ENCODE peak calls at places on chromosomes 3 and 15, in four cellular contexts. S is NCI-H1417; T is trophoblast cell; J is stimulated activated naive CD4-positive, alpha-beta T cell. O is an unnamed sample.

GRCh38 chr3:25483456-25483855 is 55.4 kb downstream of the RARB start:
- DNase-seq in T (no peak), J (no peak), S (no peak), O (no peak)

GRCh38 chr15:60744826-60745225 is 265.9 kb upstream of the ICE2 start:
- DNase-seq in S (no peak), J (no peak), T (no peak), O (no peak)

GRCh38 chr3:150094150-150094932 is 123.6 kb upstream of the PFN2 start:
- DNase-seq in J (no peak), T (peak; percentile 85), S (peak; percentile 75), O (peak; percentile 31)

GRCh38 chr3:177905895-177906511 is 630.2 kb upstream of the KCNMB2 start:
- DNase-seq in T (peak; percentile 35), J (no peak), S (no peak), O (no peak)

GRCh38 chr3:51953445-51953844 is 1.7 kb upstream of the GPR62 start:
- DNase-seq in J (no peak), T (no peak), S (no peak), O (peak; percentile 57)

GRCh38 chr15:25862087-25862468 is 1.0 kb downstream of the ATP10A start:
- DNase-seq in J (no peak), S (no peak), T (no peak), O (no peak)

GRCh38 chr15:40925863-40926658 is 3.1 kb upstream of the DLL4 start:
- DNase-seq in J (peak; percentile 36), S (peak; percentile 49), T (no peak), O (no peak)

GRCh38 chr15:72168131-72168825 is 29.3 kb downstream of the GRAMD2A start:
- DNase-seq in J (no peak), T (peak; percentile 98), S (no peak), O (peak; percentile 30)

GRCh38 chr15:88623632-88624031 is 2.5 kb downstream of the AEN start:
- DNase-seq in J (no peak), T (no peak), S (no peak), O (no peak)

GRCh38 chr15:71679223-71680078 is 130.9 kb upstream of the NR2E3 start:
- DNase-seq in S (no peak), T (no peak), J (no peak), O (no peak)

GRCh38 chr3:120855665-120856437 is 52.2 kb upstream of the STXBP5L start:
- DNase-seq in T (peak; percentile 3), J (no peak), S (no peak), O (peak; percentile 32)

GRCh38 chr3:188712257-188712924 is 459.4 kb upstream of the TPRG1 start:
- DNase-seq in J (no peak), S (no peak), T (no peak), O (peak; percentile 1)

GRCh38 chr3:14286887-14287496 is 108.4 kb downstream of the LSM3 start:
- DNase-seq in S (peak; percentile 43), J (no peak), T (no peak), O (peak; percentile 99)

GRCh38 chr3:159634414-159634813 is 354.2 kb upstream of the IL12A start:
- DNase-seq in S (peak; percentile 69), T (no peak), J (no peak), O (no peak)

GRCh38 chr3:146491303-146491702 is 21.9 kb upstream of the PLSCR2 start:
- DNase-seq in T (no peak), S (no peak), J (no peak), O (no peak)

GRCh38 chr3:124467980-124468902 is 262.0 kb upstream of the UMPS start:
- DNase-seq in T (peak; percentile 31), S (peak; percentile 66), J (no peak), O (peak; percentile 12)